ENCODE peak calls at places on chromosomes 7 and 10, in four cellular contexts. G is K562, V is HepG2, R is GM12878. K is an unnamed sample.
A peak's percentile ranks its signal among the peaks of the same experiment; 100 is the strongest.

GRCh38 chr10:96339956-96340904 is 18.6 kb downstream of the OPALIN start:
- DNase-seq in G (peak; percentile 47), V (peak; percentile 47), R (no peak), K (peak; percentile 76)

GRCh38 chr10:111875760-111876159 is 307.8 kb downstream of the GPAM start:
- DNase-seq in V (no peak), R (no peak), G (no peak), K (no peak)

GRCh38 chr7:137579913-137580640 is 236.5 kb upstream of the PTN start:
- DNase-seq in R (no peak), V (no peak), G (no peak), K (no peak)

GRCh38 chr10:86317949-86318725 is 48.5 kb downstream of the GRID1 start:
- DNase-seq in R (no peak), V (no peak), G (peak; percentile 15), K (no peak)

GRCh38 chr10:80468002-80468401 is 13.9 kb downstream of the TSPAN14 start:
- DNase-seq in V (no peak), G (no peak), R (no peak), K (no peak)

GRCh38 chr7:10706875-10707493 is 266.7 kb upstream of the PHF14 start:
- DNase-seq in G (no peak), R (peak; percentile 27), V (no peak), K (no peak)

GRCh38 chr7:78317371-78317770 is 518.8 kb downstream of the PHTF2 start:
- DNase-seq in V (no peak), R (no peak), G (no peak), K (no peak)

GRCh38 chr10:126634915-126635314 is 35.6 kb downstream of the C10orf90 start:
- DNase-seq in V (no peak), G (no peak), R (no peak), K (no peak)

DNA sequence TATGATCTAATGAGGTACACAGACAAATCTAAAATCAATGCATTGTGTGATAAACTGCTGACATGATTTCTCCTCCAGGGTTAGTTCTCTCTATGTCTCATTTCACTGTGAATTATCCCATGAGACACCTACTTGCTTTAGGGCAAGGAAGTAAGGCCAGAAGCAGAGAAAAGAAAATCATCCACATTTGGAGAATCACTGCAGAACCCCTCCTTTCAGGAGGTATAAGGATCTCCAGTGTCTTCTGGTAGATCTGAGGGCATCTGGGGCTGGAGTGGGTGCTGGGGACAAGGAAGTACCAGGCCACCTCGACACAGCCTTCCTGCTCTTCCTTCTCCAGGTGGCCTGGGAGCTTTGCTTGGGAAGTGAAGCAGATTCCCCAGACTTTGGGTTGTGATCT is 12.3 kb upstream of the CAMK2G start:
- DNase-seq in G (no peak), R (no peak), V (no peak), K (no peak)
- TF ChIP-seq TARDBP in G (no peak), R (no peak), V (no peak), K (no peak)

GRCh38 chr10:128604025-128604424 is 477.8 kb upstream of the MKI67 start:
- DNase-seq in G (no peak), R (no peak), V (no peak), K (no peak)

GRCh38 chr10:128605180-128605579 is 479.0 kb upstream of the MKI67 start:
- DNase-seq in V (no peak), G (no peak), R (no peak), K (no peak)

GRCh38 chr10:128599030-128599429 is 472.8 kb upstream of the MKI67 start:
- DNase-seq in R (no peak), G (peak; percentile 44), V (no peak), K (no peak)

GRCh38 chr10:128599538-128599937 is 473.3 kb upstream of the MKI67 start:
- DNase-seq in G (peak; percentile 84), R (no peak), V (no peak), K (no peak)

GRCh38 chr10:128602183-128602582 is 476.0 kb upstream of the MKI67 start:
- DNase-seq in G (no peak), V (no peak), R (no peak), K (no peak)
- TF ChIP-seq TARDBP in G (no peak), V (no peak), R (no peak), K (no peak)

DNA sequence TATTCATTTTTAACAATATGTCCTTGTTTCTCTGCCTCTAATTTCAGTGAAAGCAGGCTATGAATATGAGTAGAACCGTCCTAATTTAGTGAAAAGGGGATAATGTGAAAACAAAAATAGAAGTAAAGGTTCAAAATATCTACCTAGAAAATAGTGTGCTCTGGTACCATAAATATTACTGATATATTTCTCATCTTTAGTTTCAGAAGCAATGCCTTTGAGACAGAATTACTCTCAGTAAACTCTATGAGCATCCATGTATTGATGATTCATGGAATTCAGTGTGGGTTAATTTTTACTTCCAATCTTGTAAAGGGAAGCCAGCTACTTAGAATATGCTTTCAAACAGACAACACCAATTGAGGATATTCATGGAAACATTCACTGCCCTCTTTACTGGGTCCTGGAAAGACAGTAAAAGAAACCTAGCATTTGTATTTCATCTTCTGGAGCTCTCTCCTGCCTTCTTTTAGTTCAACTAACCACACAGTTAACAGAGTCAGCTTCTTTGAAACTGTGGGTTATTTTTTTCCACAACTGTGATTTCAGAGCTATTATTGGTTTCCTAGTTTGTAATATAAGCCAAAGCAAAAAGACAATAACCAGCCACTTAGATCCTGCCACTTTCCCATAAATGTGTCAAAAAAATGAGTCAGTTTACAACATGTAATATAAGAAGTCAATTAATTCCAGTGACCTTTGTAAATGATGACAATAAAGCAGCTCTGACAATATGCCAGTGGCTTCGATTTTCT is 1.7 kb downstream of the LRRN3 start:
- DNase-seq in V (no peak), R (no peak), G (no peak), K (peak; percentile 7)
- TF ChIP-seq TARDBP in V (no peak), R (no peak), G (no peak), K (no peak)

GRCh38 chr10:132626761-132627735 is 89.5 kb downstream of the INPP5A start:
- DNase-seq in V (no peak), G (no peak), R (no peak), K (no peak)

GRCh38 chr10:132623996-132624846 is 86.6 kb downstream of the INPP5A start:
- DNase-seq in R (no peak), G (no peak), V (no peak), K (no peak)

GRCh38 chr10:132627736-132628512 is 90.3 kb downstream of the INPP5A start:
- DNase-seq in R (no peak), V (no peak), G (peak; percentile 20), K (no peak)

GRCh38 chr10:132626019-132626760 is 88.6 kb downstream of the INPP5A start:
- DNase-seq in V (no peak), G (no peak), R (no peak), K (no peak)

DNA sequence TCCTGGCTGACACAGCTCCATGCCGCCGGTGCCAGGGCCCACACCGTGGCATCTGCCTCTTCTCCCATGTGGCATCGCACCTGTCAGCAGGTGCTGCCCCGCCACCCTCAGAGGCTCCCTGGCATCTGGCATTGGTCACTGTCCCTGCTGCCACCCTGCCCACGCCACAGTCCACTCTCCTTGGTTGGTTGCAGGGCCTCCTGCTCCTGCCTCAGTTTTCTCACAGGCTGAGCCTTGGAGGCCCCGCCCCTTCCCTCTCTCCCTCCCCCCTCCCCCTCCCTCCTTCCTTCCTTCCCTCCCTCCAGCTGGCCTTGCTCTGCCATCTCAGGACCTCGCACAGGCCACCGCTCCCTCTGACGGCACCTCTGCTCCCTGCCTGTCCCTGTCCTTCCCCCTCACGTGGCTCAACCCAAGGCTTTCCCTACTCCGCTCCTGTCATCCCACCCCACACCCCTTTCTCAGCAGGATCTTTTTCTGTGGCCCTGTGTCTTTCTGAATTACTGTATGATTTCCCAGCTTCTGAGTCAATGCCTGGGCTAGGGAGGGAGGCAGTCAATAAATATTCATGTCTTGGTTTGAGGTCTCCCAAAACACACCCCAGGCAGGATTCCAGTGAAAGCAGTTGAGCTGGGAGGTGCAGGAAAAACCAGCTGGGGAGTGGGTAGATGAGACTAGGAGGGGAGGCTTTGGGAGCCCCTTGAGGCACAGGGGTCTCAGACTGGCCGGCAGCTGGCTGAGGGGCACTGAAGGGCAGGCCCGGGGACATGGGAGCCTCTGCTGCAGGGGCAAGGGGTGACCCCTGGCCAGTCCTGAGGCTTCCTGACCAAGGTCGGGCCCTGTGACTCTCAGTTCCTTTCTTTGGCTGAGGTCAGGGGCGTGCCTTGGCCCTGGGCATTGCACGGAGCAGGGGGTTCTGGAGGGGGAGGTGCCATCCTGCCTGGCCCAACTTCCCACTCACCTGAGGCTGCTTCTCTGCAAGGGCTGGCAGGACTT is 87.6 kb downstream of the INPP5A start:
- DNase-seq in G (no peak), R (no peak), V (no peak), K (no peak)
- TF ChIP-seq TARDBP in G (no peak), R (no peak), V (no peak), K (no peak)

K was measured in HEK293T.